ENCODE peak calls at places on chromosomes 12 and 14, in four cellular contexts. One of them, this sample, is unnamed.

GRCh38 chr12:24909667-24910066 is 39.2 kb downstream of the BCAT1 start:
- DNase-seq in thoracic aorta: peak
- DNase-seq in NCI-H524 treated with DMSO at 0.1 percent for 48 hours: no peak
- DNase-seq in MV-4-11: peak
- DNase-seq in this sample: no peak

GRCh38 chr12:2390133-2390532 is 337.3 kb downstream of the CACNA1C start:
- DNase-seq in MV-4-11: no peak
- DNase-seq in NCI-H524 treated with DMSO at 0.1 percent for 48 hours: no peak
- DNase-seq in thoracic aorta: no peak
- DNase-seq in this sample: no peak

GRCh38 chr14:36773136-36773540 is 111.5 kb downstream of the PAX9 start:
- DNase-seq in thoracic aorta: no peak
- DNase-seq in NCI-H524 treated with DMSO at 0.1 percent for 48 hours: no peak
- DNase-seq in MV-4-11: no peak
- DNase-seq in this sample: no peak

GRCh38 chr14:104230119-104230885 is 91.9 kb downstream of the KIF26A start:
- DNase-seq in thoracic aorta: no peak
- DNase-seq in MV-4-11: no peak
- DNase-seq in NCI-H524 treated with DMSO at 0.1 percent for 48 hours: no peak
- DNase-seq in this sample: no peak

GRCh38 chr12:2553388-2554126 is 241.2 kb upstream of the FKBP4 start:
- DNase-seq in MV-4-11: no peak
- DNase-seq in thoracic aorta: no peak
- DNase-seq in NCI-H524 treated with DMSO at 0.1 percent for 48 hours: no peak
- DNase-seq in this sample: no peak

GRCh38 chr14:39472078-39472477 is 39.8 kb upstream of the FBXO33 start:
- DNase-seq in thoracic aorta: no peak
- DNase-seq in NCI-H524 treated with DMSO at 0.1 percent for 48 hours: no peak
- DNase-seq in MV-4-11: peak
- DNase-seq in this sample: no peak

GRCh38 chr12:91778938-91779400 is 366.7 kb downstream of the BTG1 start:
- DNase-seq in NCI-H524 treated with DMSO at 0.1 percent for 48 hours: no peak
- DNase-seq in thoracic aorta: peak
- DNase-seq in MV-4-11: peak
- DNase-seq in this sample: peak

GRCh38 chr12:110344657-110345056 is 58.9 kb downstream of the ANAPC7 start:
- DNase-seq in MV-4-11: no peak
- DNase-seq in thoracic aorta: no peak
- DNase-seq in NCI-H524 treated with DMSO at 0.1 percent for 48 hours: no peak
- DNase-seq in this sample: no peak

GRCh38 chr14:77140937-77141591 is 527 bp downstream of the ZDHHC22 start:
- DNase-seq in thoracic aorta: no peak
- DNase-seq in NCI-H524 treated with DMSO at 0.1 percent for 48 hours: no peak
- DNase-seq in MV-4-11: no peak
- DNase-seq in this sample: peak

GRCh38 chr14:52023518-52023917 is 34.2 kb downstream of the RTRAF start:
- DNase-seq in thoracic aorta: no peak
- DNase-seq in NCI-H524 treated with DMSO at 0.1 percent for 48 hours: no peak
- DNase-seq in MV-4-11: no peak
- DNase-seq in this sample: no peak

GRCh38 chr12:74170645-74171477 is 366.8 kb upstream of the ATXN7L3B start:
- DNase-seq in thoracic aorta: no peak
- DNase-seq in NCI-H524 treated with DMSO at 0.1 percent for 48 hours: no peak
- DNase-seq in MV-4-11: no peak
- DNase-seq in this sample: no peak

GRCh38 chr14:105944632-105945610 is 418.5 kb downstream of the TMEM121 start:
- DNase-seq in MV-4-11: peak
- DNase-seq in NCI-H524 treated with DMSO at 0.1 percent for 48 hours: no peak
- DNase-seq in thoracic aorta: no peak
- DNase-seq in this sample: no peak

GRCh38 chr12:57104292-57104910 is 6.8 kb downstream of the STAT6 start:
- DNase-seq in thoracic aorta: no peak
- DNase-seq in NCI-H524 treated with DMSO at 0.1 percent for 48 hours: no peak
- DNase-seq in MV-4-11: no peak
- DNase-seq in this sample: no peak

GRCh38 chr14:25007832-25008231 is 42.1 kb downstream of the STXBP6 start:
- DNase-seq in MV-4-11: no peak
- DNase-seq in NCI-H524 treated with DMSO at 0.1 percent for 48 hours: peak
- DNase-seq in thoracic aorta: no peak
- DNase-seq in this sample: no peak

GRCh38 chr12:21001778-21002177 is 129.2 kb upstream of the SLCO1B1 start:
- DNase-seq in thoracic aorta: no peak
- DNase-seq in MV-4-11: no peak
- DNase-seq in NCI-H524 treated with DMSO at 0.1 percent for 48 hours: no peak
- DNase-seq in this sample: no peak

GRCh38 chr14:91094772-91095171 is 19.1 kb upstream of the DGLUCY start:
- DNase-seq in MV-4-11: no peak
- DNase-seq in NCI-H524 treated with DMSO at 0.1 percent for 48 hours: no peak
- DNase-seq in thoracic aorta: no peak
- DNase-seq in this sample: no peak

GRCh38 chr12:50574621-50575348 is 70.0 kb downstream of the DIP2B start:
- DNase-seq in NCI-H524 treated with DMSO at 0.1 percent for 48 hours: no peak
- DNase-seq in thoracic aorta: no peak
- DNase-seq in MV-4-11: no peak
- DNase-seq in this sample: no peak

GRCh38 chr14:37587881-37588666 is 7.0 kb downstream of the FOXA1 start:
- DNase-seq in NCI-H524 treated with DMSO at 0.1 percent for 48 hours: no peak
- DNase-seq in MV-4-11: no peak
- DNase-seq in thoracic aorta: no peak
- DNase-seq in this sample: no peak

GRCh38 chr12:89325495-89325894 is 26.8 kb downstream of the DUSP6 start:
- DNase-seq in NCI-H524 treated with DMSO at 0.1 percent for 48 hours: no peak
- DNase-seq in thoracic aorta: no peak
- DNase-seq in MV-4-11: no peak
- DNase-seq in this sample: no peak

GRCh38 chr12:119666900-119667576 is 895 bp upstream of the PRKAB1 start:
- DNase-seq in MV-4-11: peak
- DNase-seq in NCI-H524 treated with DMSO at 0.1 percent for 48 hours: no peak
- DNase-seq in thoracic aorta: no peak
- DNase-seq in this sample: no peak

GRCh38 chr12:31226639-31227038 is 99.3 kb downstream of the SINHCAF start:
- DNase-seq in thoracic aorta: no peak
- DNase-seq in MV-4-11: no peak
- DNase-seq in NCI-H524 treated with DMSO at 0.1 percent for 48 hours: peak
- DNase-seq in this sample: no peak

GRCh38 chr14:23131482-23131881 is 12.4 kb upstream of the CEBPE start:
- DNase-seq in thoracic aorta: no peak
- DNase-seq in MV-4-11: no peak
- DNase-seq in NCI-H524 treated with DMSO at 0.1 percent for 48 hours: no peak
- DNase-seq in this sample: no peak

GRCh38 chr14:74609721-74610120 is 2.3 kb downstream of the LTBP2 start:
- DNase-seq in NCI-H524 treated with DMSO at 0.1 percent for 48 hours: no peak
- DNase-seq in MV-4-11: no peak
- DNase-seq in thoracic aorta: no peak
- DNase-seq in this sample: no peak

GRCh38 chr12:48979602-48980388 is 1.7 kb downstream of the WNT1 start:
- DNase-seq in MV-4-11: no peak
- DNase-seq in thoracic aorta: no peak
- DNase-seq in NCI-H524 treated with DMSO at 0.1 percent for 48 hours: no peak
- DNase-seq in this sample: no peak

GRCh38 chr12:130493951-130494350 is 156.3 kb downstream of the PIWIL1 start:
- DNase-seq in thoracic aorta: no peak
- DNase-seq in NCI-H524 treated with DMSO at 0.1 percent for 48 hours: no peak
- DNase-seq in MV-4-11: no peak
- DNase-seq in this sample: no peak

GRCh38 chr14:31582286-31582691 is 21.1 kb downstream of the NUBPL start:
- DNase-seq in thoracic aorta: no peak
- DNase-seq in NCI-H524 treated with DMSO at 0.1 percent for 48 hours: no peak
- DNase-seq in MV-4-11: no peak
- DNase-seq in this sample: no peak

GRCh38 chr14:100640481-100641273 is 53.5 kb upstream of the BEGAIN start:
- DNase-seq in thoracic aorta: no peak
- DNase-seq in NCI-H524 treated with DMSO at 0.1 percent for 48 hours: no peak
- DNase-seq in MV-4-11: peak
- DNase-seq in this sample: peak

GRCh38 chr12:128755565-128755964 is 68.2 kb downstream of the SLC15A4 start:
- DNase-seq in MV-4-11: no peak
- DNase-seq in thoracic aorta: no peak
- DNase-seq in NCI-H524 treated with DMSO at 0.1 percent for 48 hours: no peak
- DNase-seq in this sample: no peak

GRCh38 chr14:21001218-21001617 is 2.1 kb downstream of the SLC39A2 start:
- DNase-seq in NCI-H524 treated with DMSO at 0.1 percent for 48 hours: no peak
- DNase-seq in thoracic aorta: no peak
- DNase-seq in MV-4-11: no peak
- DNase-seq in this sample: no peak

GRCh38 chr12:19000836-19001235 is 128.7 kb upstream of the PLEKHA5 start:
- DNase-seq in thoracic aorta: no peak
- DNase-seq in MV-4-11: no peak
- DNase-seq in NCI-H524 treated with DMSO at 0.1 percent for 48 hours: no peak
- DNase-seq in this sample: no peak